ENCODE peak calls at places on chromosomes 11 and 22, in four cellular contexts. H is fibroblast of lung, K is endodermal cell, F is hepatocyte. R is an unnamed sample.

GRCh38 chr22:35910013-35910860 is 118.4 kb downstream of the RBFOX2 start:
- DNase-seq in F (no peak), H (peak; percentile 72), K (no peak), R (no peak)

GRCh38 chr11:69947772-69948255 is 128.6 kb upstream of the FGF3 start:
- DNase-seq in H (no peak), F (no peak), K (no peak), R (no peak)

GRCh38 chr11:75966546-75967287 is 151.7 kb downstream of the UVRAG start:
- DNase-seq in H (peak; percentile 71), K (no peak), F (peak; percentile 19), R (no peak)

GRCh38 chr11:27807594-27807993 is 107.3 kb upstream of the BDNF start:
- DNase-seq in H (peak; percentile 10), K (no peak), F (no peak), R (no peak)

GRCh38 chr11:64571410-64572091 is 19.5 kb upstream of the SLC22A12 start:
- DNase-seq in H (no peak), F (peak; percentile 76), K (peak; percentile 67), R (no peak)

GRCh38 chr11:10481567-10482349 is 26.7 kb downstream of the AMPD3 start:
- DNase-seq in H (no peak), K (no peak), F (no peak), R (no peak)

GRCh38 chr22:22045576-22046335 is 63.2 kb upstream of the TOP3B start:
- DNase-seq in H (no peak), F (no peak), K (no peak), R (no peak)

GRCh38 chr11:116851631-116852030 is 14.2 kb upstream of the APOA1 start:
- DNase-seq in K (no peak), F (no peak), H (peak; percentile 26), R (no peak)

GRCh38 chr11:58992489-58992888 is 53.2 kb downstream of the GLYATL1 start:
- DNase-seq in F (no peak), H (no peak), K (no peak), R (no peak)

GRCh38 chr11:95050595-95051202 is 1.5 kb downstream of the KDM4F start:
- DNase-seq in K (no peak), H (no peak), F (no peak), R (no peak)

GRCh38 chr11:7004482-7004881 is 15.7 kb downstream of the ZNF214 start:
- DNase-seq in H (peak; percentile 22), F (no peak), K (no peak), R (no peak)

GRCh38 chr22:39690901-39691620 is 120.5 kb downstream of the CACNA1I start:
- DNase-seq in H (no peak), K (no peak), F (peak; percentile 18), R (no peak)

GRCh38 chr22:23904855-23905254 is 10.7 kb downstream of the MIF start:
- DNase-seq in H (no peak), F (no peak), K (no peak), R (no peak)

GRCh38 chr11:10540546-10540914 is 457 bp downstream of the RNF141 start:
- DNase-seq in H (peak; percentile 57), K (no peak), F (peak; percentile 71), R (peak; percentile 74)

GRCh38 chr11:7955191-7955590 is 10.1 kb downstream of the NLRP10 start:
- DNase-seq in H (no peak), F (no peak), K (no peak), R (no peak)

GRCh38 chr11:57800444-57801184 is 39.0 kb downstream of the CTNND1 start:
- DNase-seq in K (peak; percentile 76), F (peak; percentile 82), H (peak; percentile 58), R (peak; percentile 39)

GRCh38 chr11:86240164-86240563 is 4.4 kb upstream of the EED start:
- DNase-seq in F (no peak), H (no peak), K (no peak), R (no peak)

GRCh38 chr11:75424396-75424795 is 8.6 kb downstream of the KLHL35 start:
- DNase-seq in F (no peak), H (no peak), K (peak; percentile 55), R (no peak)

GRCh38 chr22:47309476-47309875 is 547.0 kb downstream of the TBC1D22A start:
- DNase-seq in K (no peak), F (no peak), H (no peak), R (no peak)

GRCh38 chr22:30390974-30391691 is 3.9 kb upstream of the RNF215 start:
- DNase-seq in F (peak; percentile 82), H (peak; percentile 70), K (peak; percentile 88), R (peak; percentile 83)

GRCh38 chr11:46381046-46381835 is at the start of gene MDK:
- DNase-seq in F (peak; percentile 85), K (peak; percentile 90), H (no peak), R (no peak)

GRCh38 chr22:42856179-42856864 is 751 bp downstream of the ARFGAP3 start:
- DNase-seq in H (peak; percentile 11), K (no peak), F (peak; percentile 76), R (peak; percentile 82)

GRCh38 chr11:18367431-18367830 is 26.9 kb upstream of the LDHA start:
- DNase-seq in K (no peak), H (no peak), F (no peak), R (no peak)

GRCh38 chr11:125280646-125281045 is 116.1 kb downstream of the PKNOX2 start:
- DNase-seq in K (no peak), H (no peak), F (no peak), R (no peak)

GRCh38 chr11:86035164-86035563 is 33.7 kb downstream of the PICALM start:
- DNase-seq in H (no peak), K (no peak), F (no peak), R (no peak)

GRCh38 chr11:1113405-1114201 is 38.9 kb downstream of the MUC2 start:
- DNase-seq in H (no peak), K (peak; percentile 50), F (no peak), R (peak; percentile 8)

GRCh38 chr11:24513837-24514594 is 17.2 kb downstream of the LUZP2 start:
- DNase-seq in H (peak; percentile 16), F (no peak), K (no peak), R (no peak)

GRCh38 chr11:64358907-64359711 is at the start of gene RPS6KA4:
- DNase-seq in H (peak; percentile 64), K (peak; percentile 83), F (peak; percentile 94), R (peak; percentile 68)

GRCh38 chr11:44623716-44624491 is 58.4 kb downstream of the CD82 start:
- DNase-seq in F (peak; percentile 5), K (peak; percentile 40), H (peak; percentile 50), R (peak; percentile 10)
- H3K27ac ChIP-seq in F (no peak overlapping the region), K (no peak overlapping the region), H (no peak overlapping the region), R (no peak overlapping the region)

GRCh38 chr11:121419839-121420238 is 32.3 kb upstream of the SORL1 start:
- DNase-seq in K (no peak), F (no peak), H (no peak), R (no peak)
- H3K27ac ChIP-seq in K (no peak overlapping the region), F (no peak overlapping the region), H (no peak overlapping the region), R (no peak overlapping the region)

DNA sequence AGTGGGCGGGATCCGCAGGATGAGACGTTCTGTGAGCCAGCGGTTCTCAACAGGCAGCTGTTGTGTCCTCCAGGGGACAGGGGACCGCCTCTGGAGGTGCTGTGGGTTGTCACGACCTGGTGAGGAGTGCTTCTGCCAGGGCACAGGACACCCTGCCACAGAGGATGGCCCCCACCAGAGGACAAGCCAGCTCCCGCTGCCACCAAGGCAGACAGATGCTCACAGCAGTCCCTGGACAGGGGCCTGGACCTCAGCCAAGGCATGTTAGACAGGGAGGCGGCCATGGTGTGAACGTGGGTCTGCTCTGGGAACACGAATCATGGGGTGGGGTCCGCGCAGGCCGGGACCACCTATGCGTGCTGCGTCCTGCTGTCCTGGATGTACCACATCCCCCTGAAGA is 11.7 kb downstream of the CRELD2 start:
- DNase-seq in H (no peak), F (no peak), K (no peak), R (peak; percentile 30)
- H3K27ac ChIP-seq in H (no peak overlapping the region), F (no peak overlapping the region), K (no peak overlapping the region), R (no peak overlapping the region)

DNA sequence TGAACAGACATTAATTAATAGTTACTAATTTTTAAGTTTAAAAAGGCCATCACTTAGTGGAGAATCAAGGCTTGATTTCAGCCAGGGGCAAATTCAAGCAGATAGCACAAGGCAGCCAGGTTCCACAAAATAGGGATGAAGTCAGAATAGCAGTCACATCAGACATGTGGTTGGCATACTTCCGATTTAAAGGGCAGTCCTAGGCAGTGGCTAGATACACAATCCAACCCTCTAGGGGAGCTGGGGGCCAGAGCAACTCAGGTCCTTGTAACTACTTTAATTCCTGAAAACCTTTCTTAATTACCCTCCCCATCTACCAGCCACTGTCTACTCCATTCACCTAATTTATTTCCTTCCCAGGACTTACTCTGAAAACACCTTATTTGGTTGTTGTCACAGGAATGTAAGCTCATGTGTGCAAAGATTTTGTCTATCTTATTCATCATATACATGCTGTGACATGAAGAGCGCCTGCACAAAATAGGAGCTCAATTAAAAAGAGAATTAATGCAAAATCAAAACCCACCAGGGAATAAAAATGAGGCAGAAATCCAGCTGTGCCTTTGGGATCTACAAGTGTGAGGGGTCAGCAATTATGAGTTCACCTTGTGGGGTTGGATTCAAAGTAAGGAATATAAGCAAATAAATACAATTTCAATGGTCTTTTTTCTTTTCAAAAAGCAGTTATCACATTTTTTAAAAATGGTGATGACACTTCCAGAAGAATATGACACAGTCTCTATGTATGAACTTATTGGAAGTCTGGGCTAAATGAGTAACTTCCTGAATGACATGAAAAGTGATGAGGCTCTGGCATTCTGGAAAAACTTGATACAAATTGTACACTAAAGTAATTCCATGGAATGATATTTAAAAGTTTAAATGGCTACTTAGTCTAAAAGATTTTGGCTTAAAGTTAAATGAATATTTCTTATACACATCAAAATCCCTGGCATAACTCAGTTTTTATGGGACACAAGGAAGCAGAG is 53.8 kb downstream of the COPB1 start:
- DNase-seq in F (no peak), K (no peak), H (peak; percentile 51), R (no peak)
- H3K27ac ChIP-seq in F (no peak overlapping the region), K (no peak overlapping the region), H (peak overlapping the region; percentile 26), R (peak overlapping the region; percentile 35)